ENCODE peak calls at places on chromosome 20, in five cellular contexts. M is epithelial cell of esophagus, U is ovary, Z is PC-3, L is upper lobe of right lung. N is an unnamed sample.
A peak's percentile ranks its signal among the peaks of the same experiment; 100 is the strongest.

GRCh38 chr20:62104791-62105345 is 17.4 kb upstream of the LSM14B start:
- DNase-seq in U (no peak), M (no peak), L (no peak), Z (peak; percentile 37), N (peak; percentile 50)

GRCh38 chr20:43722153-43722505 is 4.7 kb downstream of the GTSF1L start:
- DNase-seq in U (no peak), M (no peak), L (no peak), Z (no peak), N (no peak)

GRCh38 chr20:13147071-13147961 is 73.8 kb upstream of the ISM1 start:
- DNase-seq in U (no peak), L (no peak), Z (no peak), M (no peak), N (peak; percentile 66)

GRCh38 chr20:13277663-13278295 is 56.7 kb downstream of the ISM1 start:
- DNase-seq in M (no peak), Z (no peak), U (no peak), L (no peak), N (peak; percentile 92)

GRCh38 chr20:7497985-7498384 is 442.3 kb downstream of the HAO1 start:
- DNase-seq in Z (peak; percentile 94), U (no peak), M (peak; percentile 96), L (no peak), N (peak; percentile 71)

GRCh38 chr20:8664778-8665177 is 404.1 kb upstream of the PLCB4 start:
- DNase-seq in U (no peak), Z (no peak), M (no peak), L (no peak), N (no peak)

GRCh38 chr20:38728911-38729642 is 4.8 kb downstream of the SLC32A1 start:
- DNase-seq in L (no peak), M (no peak), Z (no peak), U (no peak), N (no peak)

GRCh38 chr20:42441862-42442196 is 747.9 kb downstream of the PTPRT start:
- DNase-seq in Z (no peak), L (no peak), U (no peak), M (no peak), N (no peak)

GRCh38 chr20:23362392-23363256 is 642 bp downstream of the GZF1 start:
- DNase-seq in U (no peak), M (peak; percentile 14), L (peak; percentile 86), Z (peak; percentile 31), N (peak; percentile 60)

GRCh38 chr20:62002882-62003480 is 62.7 kb downstream of the TAF4 start:
- DNase-seq in U (no peak), M (no peak), Z (no peak), L (no peak), N (no peak)

GRCh38 chr20:58039569-58040092 is 188.8 kb downstream of the ANKRD60 start:
- DNase-seq in Z (no peak), M (no peak), L (no peak), U (no peak), N (no peak)

GRCh38 chr20:5002077-5002413 is 735 bp upstream of the SLC23A2 start:
- DNase-seq in M (no peak), U (peak; percentile 32), L (no peak), Z (no peak), N (no peak)
- H3K4me3 ChIP-seq in M (peak overlapping the region; percentile 60), U (peak overlapping the region; percentile 90), L (no peak overlapping the region), Z (peak overlapping the region; percentile 96), N (peak overlapping the region; percentile 61)

GRCh38 chr20:56412473-56412790 is 372 bp downstream of the CASS4 start:
- DNase-seq in L (no peak), M (no peak), U (no peak), Z (no peak), N (no peak)
- H3K4me3 ChIP-seq in L (peak overlapping the region; percentile 49), M (no peak overlapping the region), U (no peak overlapping the region), Z (no peak overlapping the region), N (peak overlapping the region; percentile 32)

DNA sequence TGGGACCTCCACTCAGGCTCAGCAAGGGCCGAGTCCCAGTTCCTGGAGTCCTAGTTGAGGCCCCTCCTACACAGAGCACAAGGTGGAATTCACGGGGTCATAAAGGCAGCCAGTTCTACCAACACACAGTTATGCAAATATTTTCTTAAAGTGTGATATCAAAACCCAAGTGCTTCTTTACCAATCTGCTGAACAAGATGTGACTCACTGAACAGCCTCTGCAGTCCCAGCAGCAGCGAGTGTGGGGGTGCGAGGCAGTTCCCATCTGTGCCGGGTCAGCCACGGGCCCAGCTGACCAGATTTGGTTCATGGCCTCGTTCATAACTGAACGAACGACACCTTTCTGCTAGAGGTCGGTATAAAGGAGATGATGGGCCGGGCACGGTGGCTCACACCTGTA is 4.5 kb upstream of the TCEA2 start:
- DNase-seq in Z (peak; percentile 26), L (no peak), M (no peak), U (no peak), N (no peak)
- H3K4me3 ChIP-seq in Z (no peak overlapping the region), L (no peak overlapping the region), M (no peak overlapping the region), U (no peak overlapping the region), N (no peak overlapping the region)

DNA sequence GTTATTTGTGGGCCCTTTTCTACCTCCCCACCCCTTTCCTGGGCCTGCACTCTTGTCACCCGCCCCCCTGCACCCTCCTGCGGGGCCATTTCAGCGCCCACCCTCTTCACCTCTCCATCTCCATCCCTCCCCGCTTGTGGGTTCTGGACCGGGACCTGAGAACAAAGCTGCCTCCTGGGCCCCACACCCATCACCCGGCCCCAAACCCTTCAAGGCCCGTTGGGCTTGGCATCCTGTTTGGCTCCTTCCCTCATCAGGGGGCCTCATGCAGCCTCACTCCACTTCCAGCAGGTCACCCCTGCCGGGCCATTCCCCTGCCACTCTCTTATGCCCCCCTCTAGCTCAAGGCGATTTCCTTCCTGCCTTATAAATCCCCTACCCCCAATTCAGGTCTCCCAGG is 67.4 kb downstream of the SRC start:
- DNase-seq in L (no peak), Z (no peak), U (no peak), M (no peak), N (no peak)
- H3K4me3 ChIP-seq in L (no peak overlapping the region), Z (no peak overlapping the region), U (no peak overlapping the region), M (no peak overlapping the region), N (no peak overlapping the region)

N was measured in foreskin fibroblast.